ENCODE peak calls at places on chromosomes 6 and 20, in nine cellular contexts. One of them, this sample, is unnamed.
A peak's percentile ranks its signal among the peaks of the same experiment; 100 is the strongest.

GRCh38 chr20:32451682-32452461 is 93.7 kb downstream of the ASXL1 start:
- DNase-seq in body of pancreas: peak; percentile 23
- DNase-seq in PC-9: no peak
- DNase-seq in testis: no peak
- DNase-seq in breast epithelium: no peak
- DNase-seq in PC-3: no peak
- DNase-seq in psoas muscle: no peak
- DNase-seq in fibroblast of lung: no peak
- DNase-seq in brain microvascular endothelial cell: no peak
- DNase-seq in this sample: peak; percentile 39

GRCh38 chr6:16841241-16841640 is 80.0 kb upstream of the ATXN1 start:
- DNase-seq in brain microvascular endothelial cell: no peak
- DNase-seq in body of pancreas: no peak
- DNase-seq in breast epithelium: no peak
- DNase-seq in testis: no peak
- DNase-seq in PC-9: no peak
- DNase-seq in PC-3: peak; percentile 31
- DNase-seq in fibroblast of lung: peak; percentile 38
- DNase-seq in psoas muscle: no peak
- DNase-seq in this sample: no peak

GRCh38 chr6:155327326-155328073 is 13.2 kb upstream of the TFB1M start:
- DNase-seq in body of pancreas: peak; percentile 72
- DNase-seq in PC-3: peak; percentile 65
- DNase-seq in psoas muscle: peak; percentile 29
- DNase-seq in brain microvascular endothelial cell: peak; percentile 45
- DNase-seq in testis: peak; percentile 67
- DNase-seq in fibroblast of lung: peak; percentile 61
- DNase-seq in breast epithelium: peak; percentile 27
- DNase-seq in PC-9: no peak
- DNase-seq in this sample: peak; percentile 37

GRCh38 chr20:35199696-35200095 is 26.8 kb upstream of the MMP24 start:
- DNase-seq in PC-3: peak; percentile 70
- DNase-seq in body of pancreas: no peak
- DNase-seq in PC-9: no peak
- DNase-seq in testis: no peak
- DNase-seq in psoas muscle: no peak
- DNase-seq in brain microvascular endothelial cell: no peak
- DNase-seq in fibroblast of lung: peak; percentile 56
- DNase-seq in breast epithelium: no peak
- DNase-seq in this sample: no peak

GRCh38 chr6:47729019-47729418 is 30.6 kb downstream of the ADGRF4 start:
- DNase-seq in brain microvascular endothelial cell: no peak
- DNase-seq in PC-9: peak; percentile 83
- DNase-seq in testis: no peak
- DNase-seq in fibroblast of lung: peak; percentile 69
- DNase-seq in breast epithelium: no peak
- DNase-seq in PC-3: peak; percentile 90
- DNase-seq in body of pancreas: no peak
- DNase-seq in psoas muscle: no peak
- DNase-seq in this sample: no peak

GRCh38 chr6:82775361-82775760 is 290.3 kb downstream of the UBE3D start:
- DNase-seq in PC-3: peak; percentile 12
- DNase-seq in testis: no peak
- DNase-seq in PC-9: no peak
- DNase-seq in fibroblast of lung: peak; percentile 24
- DNase-seq in breast epithelium: no peak
- DNase-seq in brain microvascular endothelial cell: no peak
- DNase-seq in psoas muscle: no peak
- DNase-seq in body of pancreas: no peak
- DNase-seq in this sample: no peak

GRCh38 chr6:29552512-29553051 is 7.0 kb downstream of the UBD start:
- DNase-seq in psoas muscle: no peak
- DNase-seq in fibroblast of lung: peak; percentile 53
- DNase-seq in breast epithelium: no peak
- DNase-seq in body of pancreas: no peak
- DNase-seq in brain microvascular endothelial cell: peak; percentile 78
- DNase-seq in PC-3: peak; percentile 75
- DNase-seq in PC-9: no peak
- DNase-seq in testis: no peak
- DNase-seq in this sample: no peak

GRCh38 chr6:35919827-35920751 is 809 bp downstream of the SRPK1 start:
- DNase-seq in fibroblast of lung: peak; percentile 74
- DNase-seq in breast epithelium: no peak
- DNase-seq in brain microvascular endothelial cell: peak; percentile 63
- DNase-seq in PC-3: peak; percentile 83
- DNase-seq in body of pancreas: peak; percentile 57
- DNase-seq in PC-9: peak; percentile 72
- DNase-seq in testis: peak; percentile 24
- DNase-seq in psoas muscle: peak; percentile 15
- DNase-seq in this sample: peak; percentile 41

GRCh38 chr6:168277274-168277669 is 42.3 kb downstream of the DACT2 start:
- DNase-seq in psoas muscle: no peak
- DNase-seq in fibroblast of lung: no peak
- DNase-seq in testis: no peak
- DNase-seq in brain microvascular endothelial cell: no peak
- DNase-seq in body of pancreas: peak; percentile 93
- DNase-seq in PC-9: no peak
- DNase-seq in PC-3: no peak
- DNase-seq in breast epithelium: no peak
- DNase-seq in this sample: no peak

GRCh38 chr6:107290491-107290890 is 168.9 kb downstream of the PDSS2 start:
- DNase-seq in brain microvascular endothelial cell: no peak
- DNase-seq in PC-3: peak; percentile 68
- DNase-seq in PC-9: peak; percentile 51
- DNase-seq in testis: no peak
- DNase-seq in fibroblast of lung: no peak
- DNase-seq in breast epithelium: no peak
- DNase-seq in psoas muscle: no peak
- DNase-seq in body of pancreas: no peak
- DNase-seq in this sample: no peak

GRCh38 chr6:5996701-5997419 is 9.9 kb downstream of the NRN1 start:
- DNase-seq in brain microvascular endothelial cell: peak; percentile 34
- DNase-seq in PC-3: no peak
- DNase-seq in testis: no peak
- DNase-seq in psoas muscle: no peak
- DNase-seq in PC-9: no peak
- DNase-seq in body of pancreas: peak; percentile 29
- DNase-seq in fibroblast of lung: no peak
- DNase-seq in breast epithelium: no peak
- DNase-seq in this sample: peak; percentile 84

GRCh38 chr6:158897236-158897635 is 78.1 kb upstream of the EZR start:
- DNase-seq in fibroblast of lung: no peak
- DNase-seq in brain microvascular endothelial cell: no peak
- DNase-seq in body of pancreas: no peak
- DNase-seq in breast epithelium: no peak
- DNase-seq in psoas muscle: no peak
- DNase-seq in PC-3: no peak
- DNase-seq in PC-9: no peak
- DNase-seq in testis: no peak
- DNase-seq in this sample: no peak

GRCh38 chr6:106122306-106122940 is 36.3 kb downstream of the PRDM1 start:
- DNase-seq in psoas muscle: no peak
- DNase-seq in PC-9: peak; percentile 32
- DNase-seq in PC-3: no peak
- DNase-seq in body of pancreas: no peak
- DNase-seq in breast epithelium: no peak
- DNase-seq in fibroblast of lung: no peak
- DNase-seq in testis: no peak
- DNase-seq in brain microvascular endothelial cell: no peak
- DNase-seq in this sample: no peak

GRCh38 chr20:52598306-52598705 is 373.9 kb upstream of the TSHZ2 start:
- DNase-seq in PC-3: no peak
- DNase-seq in breast epithelium: no peak
- DNase-seq in fibroblast of lung: no peak
- DNase-seq in brain microvascular endothelial cell: no peak
- DNase-seq in body of pancreas: no peak
- DNase-seq in testis: no peak
- DNase-seq in PC-9: no peak
- DNase-seq in psoas muscle: no peak
- DNase-seq in this sample: no peak

GRCh38 chr6:170497845-170498281 is 55.2 kb downstream of the PSMB1 start:
- DNase-seq in psoas muscle: no peak
- DNase-seq in breast epithelium: no peak
- DNase-seq in PC-3: no peak
- DNase-seq in testis: no peak
- DNase-seq in brain microvascular endothelial cell: peak; percentile 24
- DNase-seq in body of pancreas: no peak
- DNase-seq in fibroblast of lung: peak; percentile 12
- DNase-seq in PC-9: no peak
- DNase-seq in this sample: peak; percentile 80

GRCh38 chr20:57317789-57318371 is 11.7 kb upstream of the SPO11 start:
- DNase-seq in testis: no peak
- DNase-seq in breast epithelium: no peak
- DNase-seq in PC-9: peak; percentile 42
- DNase-seq in psoas muscle: no peak
- DNase-seq in body of pancreas: no peak
- DNase-seq in PC-3: no peak
- DNase-seq in brain microvascular endothelial cell: no peak
- DNase-seq in fibroblast of lung: no peak
- DNase-seq in this sample: no peak

GRCh38 chr20:34886122-34886521 is 9.7 kb downstream of the ACSS2 start:
- DNase-seq in PC-3: no peak
- DNase-seq in brain microvascular endothelial cell: no peak
- DNase-seq in fibroblast of lung: no peak
- DNase-seq in testis: no peak
- DNase-seq in PC-9: no peak
- DNase-seq in body of pancreas: peak; percentile 41
- DNase-seq in breast epithelium: no peak
- DNase-seq in psoas muscle: no peak
- DNase-seq in this sample: no peak

GRCh38 chr6:14441371-14441781 is 323.8 kb downstream of the CD83 start:
- DNase-seq in breast epithelium: no peak
- DNase-seq in PC-9: no peak
- DNase-seq in PC-3: no peak
- DNase-seq in body of pancreas: no peak
- DNase-seq in brain microvascular endothelial cell: no peak
- DNase-seq in testis: peak; percentile 76
- DNase-seq in fibroblast of lung: no peak
- DNase-seq in psoas muscle: no peak
- DNase-seq in this sample: no peak

DNA sequence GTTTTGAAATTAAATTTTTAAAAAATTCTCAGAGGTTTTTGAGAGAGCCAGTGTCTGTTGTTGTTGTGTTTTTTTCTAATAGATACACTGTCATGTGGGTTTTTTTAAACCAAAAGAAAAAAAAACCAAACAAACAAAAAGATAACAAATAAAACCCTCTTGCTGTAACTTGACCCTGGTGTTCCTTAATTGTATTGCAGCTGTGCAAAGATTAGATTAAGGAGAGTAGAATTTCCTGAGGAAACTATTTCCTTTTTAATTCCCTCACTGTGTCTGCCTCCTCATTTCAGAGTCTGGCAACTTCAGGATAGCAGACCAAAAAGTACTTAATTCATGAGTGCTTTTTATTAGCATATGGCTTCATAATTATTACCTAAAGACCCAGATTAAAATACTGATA is 281.9 kb downstream of the EPM2A start:
- DNase-seq in PC-9: no peak
- DNase-seq in body of pancreas: no peak
- DNase-seq in breast epithelium: no peak
- DNase-seq in psoas muscle: no peak
- DNase-seq in fibroblast of lung: peak; percentile 4
- DNase-seq in PC-3: no peak
- DNase-seq in testis: no peak
- DNase-seq in brain microvascular endothelial cell: no peak
- DNase-seq in this sample: no peak
- TF ChIP-seq CTCF in PC-9: peak; percentile 66
- TF ChIP-seq CTCF in body of pancreas: no peak
- TF ChIP-seq CTCF in breast epithelium: no peak
- TF ChIP-seq CTCF in psoas muscle: no peak
- TF ChIP-seq CTCF in fibroblast of lung: no peak
- TF ChIP-seq CTCF in PC-3: peak; percentile 18
- TF ChIP-seq CTCF in testis: no peak
- TF ChIP-seq CTCF in brain microvascular endothelial cell: no peak
- TF ChIP-seq CTCF in this sample: peak; percentile 9

GRCh38 chr6:138592698-138593097 is 93.4 kb upstream of the NHSL1 start:
- DNase-seq in body of pancreas: no peak
- DNase-seq in fibroblast of lung: no peak
- DNase-seq in testis: no peak
- DNase-seq in psoas muscle: no peak
- DNase-seq in brain microvascular endothelial cell: no peak
- DNase-seq in breast epithelium: no peak
- DNase-seq in PC-9: no peak
- DNase-seq in PC-3: peak; percentile 3
- DNase-seq in this sample: no peak
- H3K27ac ChIP-seq in body of pancreas: peak overlapping the region; percentile 69
- H3K27ac ChIP-seq in fibroblast of lung: peak overlapping the region; percentile 94
- H3K27ac ChIP-seq in testis: no peak overlapping the region
- H3K27ac ChIP-seq in psoas muscle: peak overlapping the region; percentile 68
- H3K27ac ChIP-seq in brain microvascular endothelial cell: peak overlapping the region; percentile 90
- H3K27ac ChIP-seq in breast epithelium: peak overlapping the region; percentile 19
- H3K27ac ChIP-seq in PC-9: peak overlapping the region; percentile 86
- H3K27ac ChIP-seq in PC-3: peak overlapping the region; percentile 96
- H3K27ac ChIP-seq in this sample: no peak overlapping the region

DNA sequence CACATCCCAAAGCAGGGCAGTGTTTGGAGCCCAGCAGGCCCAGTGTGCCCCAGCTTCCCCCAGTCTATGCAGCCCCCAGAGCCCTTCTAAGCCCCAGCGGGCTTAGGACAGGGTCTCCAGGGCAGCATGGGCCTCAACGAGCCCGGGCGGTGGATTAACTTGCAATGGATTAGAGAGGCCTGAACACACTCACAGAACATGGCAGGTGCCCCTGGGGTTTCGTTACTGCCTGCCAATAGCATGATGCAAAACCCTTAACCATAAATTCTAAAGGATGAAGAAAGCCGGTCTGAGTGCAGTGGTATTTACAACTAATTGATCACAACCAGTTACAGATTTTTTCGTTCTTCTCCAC is 18.9 kb downstream of the ENTPD6 start:
- DNase-seq in testis: no peak
- DNase-seq in body of pancreas: no peak
- DNase-seq in brain microvascular endothelial cell: no peak
- DNase-seq in psoas muscle: no peak
- DNase-seq in breast epithelium: no peak
- DNase-seq in PC-3: no peak
- DNase-seq in fibroblast of lung: no peak
- DNase-seq in PC-9: no peak
- DNase-seq in this sample: peak; percentile 81
- H3K36me3 ChIP-seq in testis: no peaks in the 10 kb centered on the region
- H3K36me3 ChIP-seq in body of pancreas: peaks cover 6% of the 10 kb centered on the region
- H3K36me3 ChIP-seq in brain microvascular endothelial cell: peaks cover 57% of the 10 kb centered on the region
- H3K36me3 ChIP-seq in psoas muscle: peaks cover 8% of the 10 kb centered on the region
- H3K36me3 ChIP-seq in breast epithelium: peaks cover 12% of the 10 kb centered on the region
- H3K36me3 ChIP-seq in PC-3: peaks cover 70% of the 10 kb centered on the region
- H3K36me3 ChIP-seq in fibroblast of lung: peaks cover 10% of the 10 kb centered on the region
- H3K36me3 ChIP-seq in PC-9: peaks cover 20% of the 10 kb centered on the region
- H3K36me3 ChIP-seq in this sample: peaks cover 77% of the 10 kb centered on the region

DNA sequence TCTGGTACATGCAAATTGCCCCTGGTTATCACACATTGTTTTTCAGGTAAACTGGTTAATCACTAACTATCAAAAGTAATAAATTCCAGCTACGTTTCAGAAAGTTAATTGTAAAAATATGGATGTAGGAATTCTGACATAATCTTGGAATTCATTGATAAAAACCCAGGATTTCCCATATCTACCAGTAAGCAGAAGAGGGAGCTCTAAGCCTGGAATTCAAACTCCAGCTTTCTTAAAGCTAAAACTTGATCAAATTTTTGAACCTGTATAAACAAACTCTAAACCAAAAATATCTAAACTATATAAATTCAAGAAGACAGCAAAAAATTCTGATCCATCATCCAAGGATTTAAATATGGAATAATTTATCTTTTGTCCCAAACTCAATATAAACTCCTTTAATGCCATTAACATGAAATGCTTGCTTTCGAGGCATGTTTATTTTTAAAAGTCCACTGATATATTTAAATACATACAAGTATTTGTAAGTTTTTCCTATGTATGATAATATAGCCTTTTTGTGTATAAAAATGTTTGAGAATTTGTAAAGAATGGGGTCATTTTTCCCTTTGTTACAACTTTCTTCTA is 91.5 kb upstream of the RNF217 start:
- DNase-seq in PC-3: peak; percentile 48
- DNase-seq in breast epithelium: no peak
- DNase-seq in testis: no peak
- DNase-seq in PC-9: no peak
- DNase-seq in fibroblast of lung: peak; percentile 49
- DNase-seq in body of pancreas: no peak
- DNase-seq in psoas muscle: no peak
- DNase-seq in brain microvascular endothelial cell: peak; percentile 30
- DNase-seq in this sample: no peak
- TF ChIP-seq CTCF in PC-3: peak; percentile 73
- TF ChIP-seq CTCF in breast epithelium: peak; percentile 69
- TF ChIP-seq CTCF in testis: peak; percentile 42
- TF ChIP-seq CTCF in PC-9: peak; percentile 92
- TF ChIP-seq CTCF in fibroblast of lung: peak; percentile 47
- TF ChIP-seq CTCF in body of pancreas: peak; percentile 79
- TF ChIP-seq CTCF in psoas muscle: peak; percentile 62
- TF ChIP-seq CTCF in brain microvascular endothelial cell: peak; percentile 65
- TF ChIP-seq CTCF in this sample: peak; percentile 22